ENCODE peak calls at places on chromosomes 5 and 9, in eight cellular contexts. T is prostate gland, D is heart left ventricle, E is NB4, B is adrenal gland, Q is PC-9, A is fibroblast of villous mesenchyme, I is AG09309. J is an unnamed sample.

GRCh38 chr5:140926211-140926902 is at the start of gene PCDHAC1:
- DNase-seq in T (peak), A (peak), Q (peak), B (peak), D (peak), I (no peak), E (no peak), J (no peak)

GRCh38 chr9:104950838-104951237 is 22.9 kb upstream of the ABCA1 start:
- DNase-seq in B (no peak), I (no peak), Q (peak), D (no peak), T (no peak), A (no peak), E (no peak), J (no peak)

GRCh38 chr9:91391426-91392217 is 29.9 kb upstream of the AUH start:
- DNase-seq in E (no peak), T (no peak), D (no peak), B (no peak), Q (no peak), A (no peak), I (no peak), J (no peak)

GRCh38 chr9:72951043-72951442 is 1.8 kb downstream of the ALDH1A1 start:
- DNase-seq in A (no peak), D (no peak), Q (no peak), E (no peak), T (no peak), I (no peak), B (no peak), J (no peak)

GRCh38 chr5:114412509-114413171 is 50.8 kb downstream of the KCNN2 start:
- DNase-seq in B (no peak), E (peak), A (peak), T (peak), D (no peak), I (peak), Q (peak), J (peak)

GRCh38 chr9:135502168-135502872 is 1.8 kb downstream of the MRPS2 start:
- DNase-seq in A (no peak), T (no peak), Q (no peak), E (no peak), B (no peak), I (no peak), D (peak), J (no peak)

GRCh38 chr9:85871008-85871407 is 69.9 kb upstream of the NAA35 start:
- DNase-seq in D (no peak), A (no peak), E (no peak), T (no peak), B (no peak), I (no peak), Q (no peak), J (no peak)

GRCh38 chr5:82320971-82321370 is 42.8 kb upstream of the RPS23 start:
- DNase-seq in A (no peak), B (no peak), E (no peak), Q (no peak), I (no peak), D (no peak), T (no peak), J (no peak)

GRCh38 chr9:37730256-37730655 is 23.3 kb upstream of the TRMT10B start:
- DNase-seq in T (no peak), A (peak), I (no peak), D (no peak), B (no peak), Q (no peak), E (no peak), J (no peak)

GRCh38 chr9:16572005-16572727 is 298.3 kb downstream of the BNC2 start:
- DNase-seq in T (no peak), I (no peak), D (no peak), B (no peak), E (no peak), Q (no peak), A (peak), J (no peak)

GRCh38 chr9:6080154-6080716 is 64.8 kb upstream of the RANBP6 start:
- DNase-seq in I (peak), D (peak), B (peak), Q (peak), T (peak), A (peak), E (peak), J (peak)

GRCh38 chr5:52342361-52342760 is 445.4 kb upstream of the ITGA1 start:
- DNase-seq in D (no peak), I (no peak), Q (no peak), A (no peak), E (no peak), T (no peak), B (no peak), J (no peak)

GRCh38 chr5:27475063-27475462 is 436.7 kb upstream of the CDH9 start:
- DNase-seq in E (no peak), D (no peak), Q (no peak), B (no peak), T (no peak), I (no peak), A (no peak), J (no peak)

GRCh38 chr5:27482663-27483062 is 444.3 kb upstream of the CDH9 start:
- DNase-seq in A (no peak), T (no peak), Q (no peak), I (no peak), D (no peak), E (no peak), B (no peak), J (no peak)

GRCh38 chr5:27476356-27476988 is 438.1 kb upstream of the CDH9 start:
- DNase-seq in D (no peak), E (no peak), Q (no peak), I (no peak), B (no peak), A (no peak), T (no peak), J (no peak)

GRCh38 chr5:27477550-27477949 is 439.2 kb upstream of the CDH9 start:
- DNase-seq in I (no peak), E (no peak), A (no peak), D (no peak), Q (no peak), T (no peak), B (no peak), J (no peak)

DNA sequence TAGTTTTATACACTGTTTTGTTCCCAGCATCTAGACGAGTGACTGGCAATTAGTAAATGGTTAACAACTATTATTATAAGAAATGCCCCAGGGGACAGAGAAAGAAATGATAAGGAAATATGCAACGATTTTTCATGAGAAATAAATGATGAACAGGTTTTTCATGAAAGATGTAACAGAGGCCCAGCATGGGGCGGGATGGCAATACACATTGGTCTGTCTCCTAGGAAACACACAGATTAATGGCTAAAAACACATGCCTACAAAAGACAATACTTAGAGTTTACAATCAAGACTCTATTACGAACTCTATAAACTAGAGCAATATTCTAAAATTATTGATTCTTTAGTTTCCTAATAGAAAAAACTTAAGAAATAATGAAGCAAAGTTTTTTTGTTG is 441.5 kb upstream of the CDH9 start:
- DNase-seq in T (no peak), D (no peak), A (no peak), B (no peak), I (no peak), E (no peak), Q (no peak), J (no peak)
- TF ChIP-seq CTCF in T (no peak), D (no peak), A (no peak), B (no peak), I (no peak), E (no peak), Q (no peak), J (no peak)

GRCh38 chr9:35685506-35685905 is 4.2 kb downstream of the TPM2 start:
- DNase-seq in I (no peak), T (no peak), A (no peak), Q (no peak), B (no peak), D (no peak), E (no peak), J (no peak)
- H3K4me3 ChIP-seq in I (no peak), T (peak), A (no peak), Q (no peak), B (no peak), D (no peak), E (no peak), J (no peak)

GRCh38 chr9:7358876-7359275 is 440.7 kb downstream of the DMAC1 start:
- DNase-seq in I (no peak), B (no peak), E (no peak), Q (no peak), T (no peak), D (no peak), A (no peak), J (no peak)
- TF ChIP-seq CTCF in I (peak), B (no peak), E (peak), Q (no peak), T (no peak), D (no peak), A (peak), J (peak)

GRCh38 chr5:72788851-72789505 is 27.5 kb upstream of the TNPO1 start:
- DNase-seq in T (no peak), I (peak), D (no peak), A (peak), E (no peak), Q (peak), B (no peak), J (no peak)
- H3K4me3 ChIP-seq in T (no peak), I (no peak), D (no peak), A (no peak), E (no peak), Q (no peak), B (no peak), J (no peak)

GRCh38 chr5:77777911-77778310 is 1.8 kb upstream of the TBCA start:
- DNase-seq in Q (no peak), E (no peak), A (no peak), T (no peak), B (no peak), I (no peak), D (no peak), J (no peak)

GRCh38 chr5:77776606-77777206 is 567 bp upstream of the TBCA start:
- DNase-seq in A (no peak), E (no peak), D (no peak), I (no peak), T (no peak), B (no peak), Q (no peak), J (no peak)

GRCh38 chr5:77774981-77775772 is 962 bp downstream of the TBCA start:
- DNase-seq in D (no peak), I (peak), Q (no peak), B (no peak), A (no peak), E (peak), T (no peak), J (peak)

GRCh38 chr5:77777281-77777892 is 1.2 kb upstream of the TBCA start:
- DNase-seq in B (no peak), Q (no peak), A (no peak), E (no peak), T (no peak), D (no peak), I (no peak), J (no peak)

GRCh38 chr5:77775773-77776605 is at the start of gene TBCA:
- DNase-seq in Q (peak), B (peak), E (peak), A (peak), D (peak), I (peak), T (peak), J (peak)
- TF ChIP-seq CTCF in Q (peak), B (no peak), E (no peak), A (peak), D (no peak), I (no peak), T (no peak), J (peak)

DNA sequence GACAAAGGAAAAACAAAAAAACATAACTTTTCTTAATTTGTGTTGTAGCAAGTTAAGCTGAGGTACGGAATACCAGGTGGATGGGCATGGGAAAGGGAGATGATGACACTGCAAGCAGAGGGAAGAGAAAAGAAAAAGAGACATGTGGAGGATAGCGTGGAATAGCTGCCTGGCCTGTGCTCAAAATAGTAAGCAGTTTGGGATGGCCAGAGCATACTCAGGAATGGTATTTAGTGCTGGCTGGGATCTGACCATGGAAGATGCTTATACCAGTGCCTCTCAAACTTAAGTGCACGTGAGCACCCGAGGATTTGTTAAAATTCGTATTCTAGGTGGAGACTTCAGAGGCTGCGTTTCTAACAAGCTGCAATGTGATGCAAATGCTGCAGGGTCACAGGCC is 41.3 kb downstream of the LNPEP start:
- DNase-seq in D (no peak), T (no peak), E (no peak), A (no peak), B (no peak), I (no peak), Q (no peak), J (no peak)
- H3K4me3 ChIP-seq in D (no peak), T (no peak), E (no peak), A (no peak), B (no peak), I (no peak), Q (no peak), J (no peak)

GRCh38 chr9:71353723-71354122 is 232.3 kb upstream of the TRPM3 start:
- DNase-seq in E (no peak), T (no peak), A (peak), Q (no peak), D (no peak), I (peak), B (no peak), J (peak)
- TF ChIP-seq CTCF in E (no peak), T (no peak), A (no peak), Q (no peak), D (no peak), I (no peak), B (no peak), J (no peak)